ENCODE peak calls at places on chromosomes 5 and 9, in ten cellular contexts. One of them, this sample, is unnamed.

GRCh38 chr9:38026021-38026809 is 42.8 kb downstream of the SHB start:
- DNase-seq in NCI-H1436: peak
- DNase-seq in dorsolateral prefrontal cortex: no peak
- DNase-seq in H1: no peak
- DNase-seq in NCI-H1105 treated with DMSO at 0.1 percent for 48 hours: peak
- DNase-seq in fibroblast of villous mesenchyme: peak
- DNase-seq in stimulated activated CD4-positive, alpha-beta T cell treated with anti-CD3 and anti-CD28 coated beads, Interleukin-2, amount 100 ng/mL, for 24 hours: no peak
- DNase-seq in body of pancreas: no peak
- DNase-seq in KBM-7: no peak
- DNase-seq in effector memory CD8-positive, alpha-beta T cell: no peak
- DNase-seq in this sample: no peak

GRCh38 chr5:161846731-161847130 is 1.2 kb upstream of the GABRA1 start:
- DNase-seq in NCI-H1436: no peak
- DNase-seq in dorsolateral prefrontal cortex: no peak
- DNase-seq in H1: peak
- DNase-seq in NCI-H1105 treated with DMSO at 0.1 percent for 48 hours: no peak
- DNase-seq in fibroblast of villous mesenchyme: no peak
- DNase-seq in stimulated activated CD4-positive, alpha-beta T cell treated with anti-CD3 and anti-CD28 coated beads, Interleukin-2, amount 100 ng/mL, for 24 hours: no peak
- DNase-seq in body of pancreas: no peak
- DNase-seq in KBM-7: peak
- DNase-seq in effector memory CD8-positive, alpha-beta T cell: no peak
- DNase-seq in this sample: no peak

GRCh38 chr9:135060461-135061116 is 26.9 kb upstream of the OLFM1 start:
- DNase-seq in NCI-H1436: no peak
- DNase-seq in dorsolateral prefrontal cortex: no peak
- DNase-seq in H1: no peak
- DNase-seq in NCI-H1105 treated with DMSO at 0.1 percent for 48 hours: no peak
- DNase-seq in fibroblast of villous mesenchyme: no peak
- DNase-seq in stimulated activated CD4-positive, alpha-beta T cell treated with anti-CD3 and anti-CD28 coated beads, Interleukin-2, amount 100 ng/mL, for 24 hours: no peak
- DNase-seq in body of pancreas: no peak
- DNase-seq in KBM-7: no peak
- DNase-seq in effector memory CD8-positive, alpha-beta T cell: no peak
- DNase-seq in this sample: no peak

GRCh38 chr5:6837519-6838110 is 124.4 kb downstream of the TENT4A start:
- DNase-seq in NCI-H1436: no peak
- DNase-seq in dorsolateral prefrontal cortex: no peak
- DNase-seq in H1: peak
- DNase-seq in NCI-H1105 treated with DMSO at 0.1 percent for 48 hours: no peak
- DNase-seq in fibroblast of villous mesenchyme: no peak
- DNase-seq in stimulated activated CD4-positive, alpha-beta T cell treated with anti-CD3 and anti-CD28 coated beads, Interleukin-2, amount 100 ng/mL, for 24 hours: peak
- DNase-seq in body of pancreas: no peak
- DNase-seq in KBM-7: peak
- DNase-seq in effector memory CD8-positive, alpha-beta T cell: peak
- DNase-seq in this sample: no peak

GRCh38 chr5:146027746-146028145 is 77.6 kb downstream of the PLAC8L1 start:
- DNase-seq in NCI-H1436: no peak
- DNase-seq in dorsolateral prefrontal cortex: no peak
- DNase-seq in H1: no peak
- DNase-seq in NCI-H1105 treated with DMSO at 0.1 percent for 48 hours: no peak
- DNase-seq in fibroblast of villous mesenchyme: no peak
- DNase-seq in stimulated activated CD4-positive, alpha-beta T cell treated with anti-CD3 and anti-CD28 coated beads, Interleukin-2, amount 100 ng/mL, for 24 hours: no peak
- DNase-seq in body of pancreas: no peak
- DNase-seq in KBM-7: no peak
- DNase-seq in effector memory CD8-positive, alpha-beta T cell: no peak
- DNase-seq in this sample: no peak

GRCh38 chr9:1939926-1940368 is 75.2 kb upstream of the SMARCA2 start:
- DNase-seq in NCI-H1436: peak
- DNase-seq in dorsolateral prefrontal cortex: no peak
- DNase-seq in H1: no peak
- DNase-seq in NCI-H1105 treated with DMSO at 0.1 percent for 48 hours: peak
- DNase-seq in fibroblast of villous mesenchyme: peak
- DNase-seq in stimulated activated CD4-positive, alpha-beta T cell treated with anti-CD3 and anti-CD28 coated beads, Interleukin-2, amount 100 ng/mL, for 24 hours: peak
- DNase-seq in body of pancreas: peak
- DNase-seq in KBM-7: peak
- DNase-seq in effector memory CD8-positive, alpha-beta T cell: no peak
- DNase-seq in this sample: peak

GRCh38 chr5:157294692-157295091 is 28.8 kb downstream of the CYFIP2 start:
- DNase-seq in NCI-H1436: no peak
- DNase-seq in dorsolateral prefrontal cortex: no peak
- DNase-seq in H1: no peak
- DNase-seq in NCI-H1105 treated with DMSO at 0.1 percent for 48 hours: peak
- DNase-seq in fibroblast of villous mesenchyme: no peak
- DNase-seq in stimulated activated CD4-positive, alpha-beta T cell treated with anti-CD3 and anti-CD28 coated beads, Interleukin-2, amount 100 ng/mL, for 24 hours: no peak
- DNase-seq in body of pancreas: no peak
- DNase-seq in KBM-7: no peak
- DNase-seq in effector memory CD8-positive, alpha-beta T cell: no peak
- DNase-seq in this sample: no peak

GRCh38 chr5:154215531-154215930 is 25.0 kb downstream of the GALNT10 start:
- DNase-seq in NCI-H1436: no peak
- DNase-seq in dorsolateral prefrontal cortex: no peak
- DNase-seq in H1: no peak
- DNase-seq in NCI-H1105 treated with DMSO at 0.1 percent for 48 hours: no peak
- DNase-seq in fibroblast of villous mesenchyme: no peak
- DNase-seq in stimulated activated CD4-positive, alpha-beta T cell treated with anti-CD3 and anti-CD28 coated beads, Interleukin-2, amount 100 ng/mL, for 24 hours: no peak
- DNase-seq in body of pancreas: no peak
- DNase-seq in KBM-7: no peak
- DNase-seq in effector memory CD8-positive, alpha-beta T cell: no peak
- DNase-seq in this sample: no peak

GRCh38 chr9:2725126-2725525 is 7.8 kb downstream of the KCNV2 start:
- DNase-seq in NCI-H1436: no peak
- DNase-seq in dorsolateral prefrontal cortex: no peak
- DNase-seq in H1: no peak
- DNase-seq in NCI-H1105 treated with DMSO at 0.1 percent for 48 hours: no peak
- DNase-seq in fibroblast of villous mesenchyme: no peak
- DNase-seq in stimulated activated CD4-positive, alpha-beta T cell treated with anti-CD3 and anti-CD28 coated beads, Interleukin-2, amount 100 ng/mL, for 24 hours: no peak
- DNase-seq in body of pancreas: no peak
- DNase-seq in KBM-7: no peak
- DNase-seq in effector memory CD8-positive, alpha-beta T cell: no peak
- DNase-seq in this sample: no peak

GRCh38 chr5:54845567-54845941 is 139.8 kb downstream of the ESM1 start:
- DNase-seq in NCI-H1436: no peak
- DNase-seq in dorsolateral prefrontal cortex: no peak
- DNase-seq in H1: no peak
- DNase-seq in NCI-H1105 treated with DMSO at 0.1 percent for 48 hours: no peak
- DNase-seq in fibroblast of villous mesenchyme: peak
- DNase-seq in stimulated activated CD4-positive, alpha-beta T cell treated with anti-CD3 and anti-CD28 coated beads, Interleukin-2, amount 100 ng/mL, for 24 hours: no peak
- DNase-seq in body of pancreas: no peak
- DNase-seq in KBM-7: no peak
- DNase-seq in effector memory CD8-positive, alpha-beta T cell: no peak
- DNase-seq in this sample: no peak

GRCh38 chr9:35001803-35002502 is 12.4 kb downstream of the DNAJB5 start:
- DNase-seq in NCI-H1436: no peak
- DNase-seq in dorsolateral prefrontal cortex: no peak
- DNase-seq in H1: no peak
- DNase-seq in NCI-H1105 treated with DMSO at 0.1 percent for 48 hours: no peak
- DNase-seq in fibroblast of villous mesenchyme: peak
- DNase-seq in stimulated activated CD4-positive, alpha-beta T cell treated with anti-CD3 and anti-CD28 coated beads, Interleukin-2, amount 100 ng/mL, for 24 hours: no peak
- DNase-seq in body of pancreas: no peak
- DNase-seq in KBM-7: no peak
- DNase-seq in effector memory CD8-positive, alpha-beta T cell: no peak
- DNase-seq in this sample: no peak

GRCh38 chr5:6899215-6899614 is 186.0 kb downstream of the TENT4A start:
- DNase-seq in NCI-H1436: no peak
- DNase-seq in dorsolateral prefrontal cortex: no peak
- DNase-seq in H1: no peak
- DNase-seq in NCI-H1105 treated with DMSO at 0.1 percent for 48 hours: no peak
- DNase-seq in fibroblast of villous mesenchyme: no peak
- DNase-seq in stimulated activated CD4-positive, alpha-beta T cell treated with anti-CD3 and anti-CD28 coated beads, Interleukin-2, amount 100 ng/mL, for 24 hours: no peak
- DNase-seq in body of pancreas: peak
- DNase-seq in KBM-7: no peak
- DNase-seq in effector memory CD8-positive, alpha-beta T cell: no peak
- DNase-seq in this sample: no peak

GRCh38 chr5:175789670-175790069 is 81.7 kb upstream of the CPLX2 start:
- DNase-seq in NCI-H1436: no peak
- DNase-seq in dorsolateral prefrontal cortex: no peak
- DNase-seq in H1: no peak
- DNase-seq in NCI-H1105 treated with DMSO at 0.1 percent for 48 hours: no peak
- DNase-seq in fibroblast of villous mesenchyme: no peak
- DNase-seq in stimulated activated CD4-positive, alpha-beta T cell treated with anti-CD3 and anti-CD28 coated beads, Interleukin-2, amount 100 ng/mL, for 24 hours: no peak
- DNase-seq in body of pancreas: no peak
- DNase-seq in KBM-7: no peak
- DNase-seq in effector memory CD8-positive, alpha-beta T cell: no peak
- DNase-seq in this sample: no peak

GRCh38 chr5:95727764-95728191 is 3.4 kb upstream of the RHOBTB3 start:
- DNase-seq in NCI-H1436: no peak
- DNase-seq in dorsolateral prefrontal cortex: no peak
- DNase-seq in H1: no peak
- DNase-seq in NCI-H1105 treated with DMSO at 0.1 percent for 48 hours: peak
- DNase-seq in fibroblast of villous mesenchyme: no peak
- DNase-seq in stimulated activated CD4-positive, alpha-beta T cell treated with anti-CD3 and anti-CD28 coated beads, Interleukin-2, amount 100 ng/mL, for 24 hours: no peak
- DNase-seq in body of pancreas: no peak
- DNase-seq in KBM-7: no peak
- DNase-seq in effector memory CD8-positive, alpha-beta T cell: no peak
- DNase-seq in this sample: no peak

GRCh38 chr5:142590451-142591240 is 95.2 kb downstream of the FGF1 start:
- DNase-seq in NCI-H1436: no peak
- DNase-seq in dorsolateral prefrontal cortex: no peak
- DNase-seq in H1: no peak
- DNase-seq in NCI-H1105 treated with DMSO at 0.1 percent for 48 hours: no peak
- DNase-seq in fibroblast of villous mesenchyme: peak
- DNase-seq in stimulated activated CD4-positive, alpha-beta T cell treated with anti-CD3 and anti-CD28 coated beads, Interleukin-2, amount 100 ng/mL, for 24 hours: no peak
- DNase-seq in body of pancreas: no peak
- DNase-seq in KBM-7: no peak
- DNase-seq in effector memory CD8-positive, alpha-beta T cell: no peak
- DNase-seq in this sample: no peak

GRCh38 chr9:104177003-104177611 is 83.0 kb downstream of the SMC2 start:
- DNase-seq in NCI-H1436: no peak
- DNase-seq in dorsolateral prefrontal cortex: no peak
- DNase-seq in H1: no peak
- DNase-seq in NCI-H1105 treated with DMSO at 0.1 percent for 48 hours: peak
- DNase-seq in fibroblast of villous mesenchyme: no peak
- DNase-seq in stimulated activated CD4-positive, alpha-beta T cell treated with anti-CD3 and anti-CD28 coated beads, Interleukin-2, amount 100 ng/mL, for 24 hours: no peak
- DNase-seq in body of pancreas: no peak
- DNase-seq in KBM-7: peak
- DNase-seq in effector memory CD8-positive, alpha-beta T cell: no peak
- DNase-seq in this sample: no peak

GRCh38 chr5:10475931-10476687 is 34.4 kb downstream of the ROPN1L start:
- DNase-seq in NCI-H1436: no peak
- DNase-seq in dorsolateral prefrontal cortex: no peak
- DNase-seq in H1: no peak
- DNase-seq in NCI-H1105 treated with DMSO at 0.1 percent for 48 hours: no peak
- DNase-seq in fibroblast of villous mesenchyme: no peak
- DNase-seq in stimulated activated CD4-positive, alpha-beta T cell treated with anti-CD3 and anti-CD28 coated beads, Interleukin-2, amount 100 ng/mL, for 24 hours: no peak
- DNase-seq in body of pancreas: no peak
- DNase-seq in KBM-7: no peak
- DNase-seq in effector memory CD8-positive, alpha-beta T cell: no peak
- DNase-seq in this sample: no peak

GRCh38 chr9:38067611-38067891 is 1.5 kb downstream of the SHB start:
- DNase-seq in NCI-H1436: no peak
- DNase-seq in dorsolateral prefrontal cortex: no peak
- DNase-seq in H1: peak
- DNase-seq in NCI-H1105 treated with DMSO at 0.1 percent for 48 hours: no peak
- DNase-seq in fibroblast of villous mesenchyme: no peak
- DNase-seq in stimulated activated CD4-positive, alpha-beta T cell treated with anti-CD3 and anti-CD28 coated beads, Interleukin-2, amount 100 ng/mL, for 24 hours: peak
- DNase-seq in body of pancreas: peak
- DNase-seq in KBM-7: no peak
- DNase-seq in effector memory CD8-positive, alpha-beta T cell: no peak
- DNase-seq in this sample: no peak

GRCh38 chr5:15808577-15808976 is 308.6 kb downstream of the FBXL7 start:
- DNase-seq in NCI-H1436: no peak
- DNase-seq in dorsolateral prefrontal cortex: no peak
- DNase-seq in H1: no peak
- DNase-seq in NCI-H1105 treated with DMSO at 0.1 percent for 48 hours: no peak
- DNase-seq in fibroblast of villous mesenchyme: no peak
- DNase-seq in stimulated activated CD4-positive, alpha-beta T cell treated with anti-CD3 and anti-CD28 coated beads, Interleukin-2, amount 100 ng/mL, for 24 hours: no peak
- DNase-seq in body of pancreas: no peak
- DNase-seq in KBM-7: no peak
- DNase-seq in effector memory CD8-positive, alpha-beta T cell: no peak
- DNase-seq in this sample: no peak

GRCh38 chr9:86434039-86434726 is 80.0 kb upstream of the TUT7 start:
- DNase-seq in NCI-H1436: peak
- DNase-seq in dorsolateral prefrontal cortex: no peak
- DNase-seq in H1: no peak
- DNase-seq in NCI-H1105 treated with DMSO at 0.1 percent for 48 hours: peak
- DNase-seq in fibroblast of villous mesenchyme: peak
- DNase-seq in stimulated activated CD4-positive, alpha-beta T cell treated with anti-CD3 and anti-CD28 coated beads, Interleukin-2, amount 100 ng/mL, for 24 hours: no peak
- DNase-seq in body of pancreas: no peak
- DNase-seq in KBM-7: peak
- DNase-seq in effector memory CD8-positive, alpha-beta T cell: no peak
- DNase-seq in this sample: no peak

GRCh38 chr9:109725460-109725859 is 54.5 kb upstream of the PALM2AKAP2 start:
- DNase-seq in NCI-H1436: no peak
- DNase-seq in dorsolateral prefrontal cortex: no peak
- DNase-seq in H1: no peak
- DNase-seq in NCI-H1105 treated with DMSO at 0.1 percent for 48 hours: no peak
- DNase-seq in fibroblast of villous mesenchyme: no peak
- DNase-seq in stimulated activated CD4-positive, alpha-beta T cell treated with anti-CD3 and anti-CD28 coated beads, Interleukin-2, amount 100 ng/mL, for 24 hours: no peak
- DNase-seq in body of pancreas: no peak
- DNase-seq in KBM-7: no peak
- DNase-seq in effector memory CD8-positive, alpha-beta T cell: no peak
- DNase-seq in this sample: no peak

GRCh38 chr5:160290751-160291150 is 21.6 kb downstream of the CCNJL start:
- DNase-seq in NCI-H1436: no peak
- DNase-seq in dorsolateral prefrontal cortex: no peak
- DNase-seq in H1: no peak
- DNase-seq in NCI-H1105 treated with DMSO at 0.1 percent for 48 hours: no peak
- DNase-seq in fibroblast of villous mesenchyme: no peak
- DNase-seq in stimulated activated CD4-positive, alpha-beta T cell treated with anti-CD3 and anti-CD28 coated beads, Interleukin-2, amount 100 ng/mL, for 24 hours: no peak
- DNase-seq in body of pancreas: no peak
- DNase-seq in KBM-7: no peak
- DNase-seq in effector memory CD8-positive, alpha-beta T cell: no peak
- DNase-seq in this sample: no peak

GRCh38 chr9:87695523-87695922 is 30.4 kb upstream of the CTSL start:
- DNase-seq in NCI-H1436: no peak
- DNase-seq in dorsolateral prefrontal cortex: peak
- DNase-seq in H1: no peak
- DNase-seq in NCI-H1105 treated with DMSO at 0.1 percent for 48 hours: no peak
- DNase-seq in fibroblast of villous mesenchyme: no peak
- DNase-seq in stimulated activated CD4-positive, alpha-beta T cell treated with anti-CD3 and anti-CD28 coated beads, Interleukin-2, amount 100 ng/mL, for 24 hours: no peak
- DNase-seq in body of pancreas: no peak
- DNase-seq in KBM-7: no peak
- DNase-seq in effector memory CD8-positive, alpha-beta T cell: no peak
- DNase-seq in this sample: no peak

GRCh38 chr5:160651682-160652645 is 200.0 kb downstream of the ATP10B start:
- DNase-seq in NCI-H1436: no peak
- DNase-seq in dorsolateral prefrontal cortex: no peak
- DNase-seq in H1: no peak
- DNase-seq in NCI-H1105 treated with DMSO at 0.1 percent for 48 hours: peak
- DNase-seq in fibroblast of villous mesenchyme: no peak
- DNase-seq in stimulated activated CD4-positive, alpha-beta T cell treated with anti-CD3 and anti-CD28 coated beads, Interleukin-2, amount 100 ng/mL, for 24 hours: no peak
- DNase-seq in body of pancreas: peak
- DNase-seq in KBM-7: no peak
- DNase-seq in effector memory CD8-positive, alpha-beta T cell: no peak
- DNase-seq in this sample: no peak

GRCh38 chr5:39478851-39479250 is 54.1 kb upstream of the DAB2 start:
- DNase-seq in NCI-H1436: no peak
- DNase-seq in dorsolateral prefrontal cortex: no peak
- DNase-seq in H1: no peak
- DNase-seq in NCI-H1105 treated with DMSO at 0.1 percent for 48 hours: no peak
- DNase-seq in fibroblast of villous mesenchyme: peak
- DNase-seq in stimulated activated CD4-positive, alpha-beta T cell treated with anti-CD3 and anti-CD28 coated beads, Interleukin-2, amount 100 ng/mL, for 24 hours: no peak
- DNase-seq in body of pancreas: no peak
- DNase-seq in KBM-7: no peak
- DNase-seq in effector memory CD8-positive, alpha-beta T cell: no peak
- DNase-seq in this sample: no peak

GRCh38 chr9:120161801-120162200 is 418.2 kb downstream of the CDK5RAP2 start:
- DNase-seq in NCI-H1436: no peak
- DNase-seq in dorsolateral prefrontal cortex: no peak
- DNase-seq in H1: no peak
- DNase-seq in NCI-H1105 treated with DMSO at 0.1 percent for 48 hours: no peak
- DNase-seq in fibroblast of villous mesenchyme: no peak
- DNase-seq in stimulated activated CD4-positive, alpha-beta T cell treated with anti-CD3 and anti-CD28 coated beads, Interleukin-2, amount 100 ng/mL, for 24 hours: no peak
- DNase-seq in body of pancreas: no peak
- DNase-seq in KBM-7: no peak
- DNase-seq in effector memory CD8-positive, alpha-beta T cell: no peak
- DNase-seq in this sample: no peak

GRCh38 chr9:33517373-33517772 is 6.7 kb upstream of the ANKRD18B start:
- DNase-seq in NCI-H1436: no peak
- DNase-seq in dorsolateral prefrontal cortex: no peak
- DNase-seq in H1: no peak
- DNase-seq in NCI-H1105 treated with DMSO at 0.1 percent for 48 hours: peak
- DNase-seq in fibroblast of villous mesenchyme: peak
- DNase-seq in stimulated activated CD4-positive, alpha-beta T cell treated with anti-CD3 and anti-CD28 coated beads, Interleukin-2, amount 100 ng/mL, for 24 hours: no peak
- DNase-seq in body of pancreas: peak
- DNase-seq in KBM-7: peak
- DNase-seq in effector memory CD8-positive, alpha-beta T cell: no peak
- DNase-seq in this sample: no peak

GRCh38 chr5:15823413-15823812 is 323.4 kb downstream of the FBXL7 start:
- DNase-seq in NCI-H1436: no peak
- DNase-seq in dorsolateral prefrontal cortex: no peak
- DNase-seq in H1: no peak
- DNase-seq in NCI-H1105 treated with DMSO at 0.1 percent for 48 hours: no peak
- DNase-seq in fibroblast of villous mesenchyme: no peak
- DNase-seq in stimulated activated CD4-positive, alpha-beta T cell treated with anti-CD3 and anti-CD28 coated beads, Interleukin-2, amount 100 ng/mL, for 24 hours: no peak
- DNase-seq in body of pancreas: no peak
- DNase-seq in KBM-7: no peak
- DNase-seq in effector memory CD8-positive, alpha-beta T cell: no peak
- DNase-seq in this sample: no peak

This sample was measured in anterior cingulate cortex.